ENCODE peak calls at places on chromosomes 11 and 22, in eight cellular contexts. J is thoracic aorta; U is activated naive CD8-positive, alpha-beta T cell treated with anti-CD3 and anti-CD28 coated beads for 36 hours; K is NCI-H524; N is PC-9; Q is HFFc6; L is stimulated activated CD4-positive, alpha-beta T cell treated with anti-CD3 and anti-CD28 coated beads, Interleukin-4, amount 100 ng/mL, for 24 hours; R is amniotic stem cell. G is an unnamed sample.

GRCh38 chr11:114353448-114353847 is 46.9 kb downstream of the C11orf71 start:
- DNase-seq in R (no peak), L (no peak), U (no peak), K (no peak), Q (no peak), J (no peak), N (no peak), G (no peak)

GRCh38 chr11:20501971-20502370 is 97.4 kb upstream of the SLC6A5 start:
- DNase-seq in L (no peak), R (no peak), K (no peak), N (no peak), Q (no peak), U (no peak), J (no peak), G (no peak)

GRCh38 chr11:109371444-109372176 is 50.4 kb upstream of the C11orf87 start:
- DNase-seq in L (no peak), N (no peak), R (no peak), U (no peak), K (no peak), J (no peak), Q (no peak), G (no peak)

GRCh38 chr11:115476463-115477286 is 27.5 kb downstream of the CADM1 start:
- DNase-seq in J (no peak), U (no peak), R (no peak), Q (no peak), K (no peak), L (no peak), N (no peak), G (no peak)

GRCh38 chr11:86802601-86803051 is 2.3 kb downstream of the PRSS23 start:
- DNase-seq in Q (peak; percentile 50), K (peak; percentile 31), U (peak; percentile 15), N (peak; percentile 93), R (no peak), J (no peak), L (peak; percentile 27), G (no peak)

GRCh38 chr11:74069146-74070046 is 60.5 kb upstream of the UCP3 start:
- DNase-seq in N (peak; percentile 100), Q (peak; percentile 62), K (no peak), R (no peak), U (no peak), L (no peak), J (no peak), G (no peak)

GRCh38 chr11:67434395-67434881 is 3.0 kb downstream of the PTPRCAP start:
- DNase-seq in N (no peak), K (no peak), Q (no peak), L (peak; percentile 31), U (no peak), R (no peak), J (no peak), G (no peak)

GRCh38 chr22:48112687-48113521 is 1350.5 kb downstream of the TBC1D22A start:
- DNase-seq in Q (no peak), K (no peak), R (no peak), N (no peak), L (no peak), J (no peak), U (no peak), G (no peak)

GRCh38 chr11:67645521-67646457 is 4.7 kb downstream of the ACY3 start:
- DNase-seq in R (no peak), L (no peak), K (no peak), J (no peak), N (no peak), U (no peak), Q (no peak), G (no peak)

GRCh38 chr22:27372969-27373670 is 428.4 kb downstream of the MN1 start:
- DNase-seq in Q (no peak), J (no peak), N (no peak), U (no peak), R (no peak), K (no peak), L (no peak), G (no peak)

GRCh38 chr11:1546077-1546535 is 26.0 kb downstream of the DUSP8 start:
- DNase-seq in N (no peak), R (no peak), L (no peak), U (no peak), K (no peak), Q (no peak), J (no peak), G (no peak)